ENCODE peak calls at places on chromosomes 1 and 21, in five cellular contexts. B is stimulated activated CD4-positive, alpha-beta T cell treated with anti-CD3 and anti-CD28 coated beads, Interleukin-2, amount 100 ng/mL, for 24 hours; W is CD4-positive, alpha-beta T cell; L is mesenteric fat pad; J is SK-MEL-5. T is an unnamed sample.

GRCh38 chr1:229596961-229597699 is 28.8 kb downstream of the TAF5L start:
- DNase-seq in B (no peak), W (no peak), L (no peak), J (no peak), T (peak; percentile 83)

GRCh38 chr21:45027241-45028196 is 46.9 kb upstream of the ADARB1 start:
- DNase-seq in B (no peak), W (no peak), L (peak; percentile 77), J (no peak), T (no peak)

GRCh38 chr1:182189535-182190066 is 128.1 kb upstream of the ZNF648 start:
- DNase-seq in B (no peak), W (no peak), L (no peak), J (no peak), T (peak; percentile 52)

GRCh38 chr1:12435639-12436344 is 182.2 kb downstream of the DHRS3 start:
- DNase-seq in B (peak; percentile 59), W (no peak), L (no peak), J (no peak), T (no peak)

GRCh38 chr1:154729598-154729997 is 121.6 kb upstream of the ADAR start:
- DNase-seq in B (no peak), W (no peak), L (no peak), J (no peak), T (no peak)

GRCh38 chr1:1307908-1308755 is at the start of the genes ACAP3 and PUSL1:
- DNase-seq in B (peak; percentile 86), W (peak; percentile 91), L (peak; percentile 96), J (peak; percentile 81), T (peak; percentile 99)

GRCh38 chr21:32256873-32257620 is 21.8 kb downstream of the MIS18A start:
- DNase-seq in B (no peak), W (no peak), L (no peak), J (peak; percentile 67), T (peak; percentile 95)

GRCh38 chr1:60255565-60255964 is 182.0 kb upstream of the C1orf87 start:
- DNase-seq in B (no peak), W (no peak), L (no peak), J (no peak), T (peak; percentile 19)

GRCh38 chr1:19866758-19867157 is 15.4 kb upstream of the OTUD3 start:
- DNase-seq in B (no peak), W (no peak), L (no peak), J (peak; percentile 39), T (peak; percentile 69)

GRCh38 chr1:197632651-197633050 is 142.6 kb downstream of the DENND1B start:
- DNase-seq in B (no peak), W (no peak), L (no peak), J (no peak), T (no peak)

GRCh38 chr1:53246261-53247134 is 8.2 kb upstream of the MAGOH start:
- DNase-seq in B (no peak), W (no peak), L (no peak), J (no peak), T (peak; percentile 75)

GRCh38 chr1:3679098-3679555 is 26.8 kb downstream of the TP73 start:
- DNase-seq in B (no peak), W (no peak), L (no peak), J (no peak), T (no peak)

GRCh38 chr1:248406721-248407692 is 4.2 kb downstream of the OR2T1 start:
- DNase-seq in B (no peak), W (no peak), L (no peak), J (no peak), T (no peak)

GRCh38 chr21:15199414-15199813 is 134.6 kb upstream of the NRIP1 start:
- DNase-seq in B (no peak), W (no peak), L (no peak), J (peak; percentile 9), T (no peak)

GRCh38 chr1:88302843-88303486 is 381.1 kb upstream of the PKN2 start:
- DNase-seq in B (no peak), W (no peak), L (no peak), J (peak; percentile 31), T (peak; percentile 29)

GRCh38 chr1:163406787-163407186 is 85.0 kb downstream of the NUF2 start:
- DNase-seq in B (no peak), W (no peak), L (no peak), J (no peak), T (no peak)

GRCh38 chr1:164763098-164763497 is 204.1 kb downstream of the PBX1 start:
- DNase-seq in B (no peak), W (no peak), L (no peak), J (no peak), T (no peak)

GRCh38 chr1:16026723-16027484 is 5.1 kb downstream of the CLCNKA start:
- DNase-seq in B (peak; percentile 46), W (peak; percentile 45), L (no peak), J (peak; percentile 15), T (no peak)

GRCh38 chr1:88169144-88169543 is 514.9 kb upstream of the PKN2 start:
- DNase-seq in B (no peak), W (no peak), L (no peak), J (no peak), T (no peak)

GRCh38 chr1:45490121-45490622 is 791 bp downstream of the TESK2 start:
- DNase-seq in B (no peak), W (no peak), L (no peak), J (no peak), T (peak; percentile 30)

GRCh38 chr1:210743038-210743437 is 390.9 kb downstream of the KCNH1 start:
- DNase-seq in B (no peak), W (no peak), L (no peak), J (peak; percentile 40), T (no peak)

GRCh38 chr1:88867743-88868521 is 23.4 kb downstream of the GTF2B start:
- DNase-seq in B (no peak), W (no peak), L (no peak), J (peak; percentile 28), T (peak; percentile 68)

GRCh38 chr1:169650551-169650950 is 20.6 kb upstream of the SELP start:
- DNase-seq in B (no peak), W (no peak), L (no peak), J (no peak), T (no peak)

GRCh38 chr1:40036574-40036973 is 4.0 kb upstream of the CAP1 start:
- DNase-seq in B (no peak), W (no peak), L (no peak), J (no peak), T (peak; percentile 70)

GRCh38 chr1:32894019-32894600 is 7.1 kb downstream of the TMEM54 start:
- DNase-seq in B (no peak), W (no peak), L (no peak), J (no peak), T (no peak)

GRCh38 chr1:224211262-224211962 is 28.4 kb downstream of the DEGS1 start:
- DNase-seq in B (no peak), W (no peak), L (no peak), J (no peak), T (peak; percentile 26)

GRCh38 chr1:151773698-151774097 is 10.4 kb upstream of the MRPL9 start:
- DNase-seq in B (no peak), W (no peak), L (no peak), J (peak; percentile 53), T (peak; percentile 22)